ENCODE peak calls at places on chromosomes 6 and 20, in five cellular contexts. S is adrenal gland, I is Peyer's patch, W is right lobe of liver, E is ovary. F is an unnamed sample.

GRCh38 chr6:109008537-109008950 is 86.1 kb downstream of the SESN1 start:
- DNase-seq in S (no peak), I (no peak), W (no peak), E (no peak), F (no peak)

GRCh38 chr6:31125586-31126363 is 5.5 kb upstream of the CDSN start:
- DNase-seq in S (no peak), I (no peak), W (no peak), E (no peak), F (no peak)

GRCh38 chr20:35661908-35662307 is 2.8 kb downstream of the CPNE1 start:
- DNase-seq in S (no peak), I (no peak), W (no peak), E (no peak), F (no peak)

GRCh38 chr6:25006565-25007001 is 70.8 kb upstream of the RIPOR2 start:
- DNase-seq in S (peak), I (peak), W (peak), E (no peak), F (no peak)

GRCh38 chr20:48257833-48258232 is 472.6 kb upstream of the SULF2 start:
- DNase-seq in S (no peak), I (no peak), W (no peak), E (no peak), F (no peak)

GRCh38 chr6:11763460-11764249 is 14.9 kb downstream of the ADTRP start:
- DNase-seq in S (no peak), I (peak), W (no peak), E (no peak), F (no peak)

GRCh38 chr6:157714153-157714490 is 108.9 kb upstream of the SNX9 start:
- DNase-seq in S (no peak), I (no peak), W (no peak), E (no peak), F (no peak)

GRCh38 chr20:34544109-34544793 is 14.3 kb upstream of the MAP1LC3A start:
- DNase-seq in S (no peak), I (no peak), W (no peak), E (no peak), F (no peak)

GRCh38 chr20:62080249-62080993 is 14.7 kb upstream of the TAF4 start:
- DNase-seq in S (no peak), I (no peak), W (peak), E (no peak), F (no peak)

GRCh38 chr6:147205690-147206600 is 1.7 kb downstream of the STXBP5 start:
- DNase-seq in S (peak), I (peak), W (no peak), E (no peak), F (peak)

GRCh38 chr20:57891067-57891466 is 181.3 kb upstream of the PMEPA1 start:
- DNase-seq in S (no peak), I (no peak), W (no peak), E (no peak), F (no peak)

GRCh38 chr6:161476711-161477110 is 202.8 kb upstream of the AGPAT4 start:
- DNase-seq in S (no peak), I (no peak), W (no peak), E (no peak), F (no peak)

GRCh38 chr20:36802326-36803223 is 29.0 kb upstream of the DSN1 start:
- DNase-seq in S (no peak), I (no peak), W (no peak), E (no peak), F (peak)

GRCh38 chr6:13733178-13733851 is 21.7 kb upstream of the RANBP9 start:
- DNase-seq in S (peak), I (peak), W (peak), E (peak), F (peak)

GRCh38 chr6:37988696-37989095 is 169.2 kb downstream of the ZFAND3 start:
- DNase-seq in S (no peak), I (no peak), W (no peak), E (no peak), F (no peak)

GRCh38 chr6:125639621-125640020 is 109.8 kb upstream of the HEY2 start:
- DNase-seq in S (no peak), I (no peak), W (no peak), E (no peak), F (no peak)

GRCh38 chr6:101110814-101111213 is 229.7 kb upstream of the ASCC3 start:
- DNase-seq in S (no peak), I (no peak), W (no peak), E (no peak), F (no peak)

GRCh38 chr6:84280030-84280429 is 52.6 kb upstream of the CEP162 start:
- DNase-seq in S (no peak), I (no peak), W (no peak), E (no peak), F (no peak)

GRCh38 chr6:149566372-149567193 is at the start of gene GINM1:
- DNase-seq in S (peak), I (peak), W (peak), E (peak), F (peak)

GRCh38 chr20:50356522-50356880 is 153.7 kb upstream of the PTPN1 start:
- DNase-seq in S (no peak), I (no peak), W (no peak), E (peak), F (no peak)

GRCh38 chr6:135675862-135676261 is 175.6 kb upstream of the PDE7B start:
- DNase-seq in S (no peak), I (no peak), W (no peak), E (no peak), F (no peak)

GRCh38 chr6:155828989-155829388 is 373.4 kb upstream of the NOX3 start:
- DNase-seq in S (no peak), I (no peak), W (no peak), E (no peak), F (no peak)

GRCh38 chr6:75691012-75691411 is 58.0 kb upstream of the MYO6 start:
- DNase-seq in S (no peak), I (no peak), W (no peak), E (no peak), F (no peak)

GRCh38 chr6:119541132-119541905 is 191.8 kb upstream of the MAN1A1 start:
- DNase-seq in S (no peak), I (no peak), W (no peak), E (no peak), F (peak)

GRCh38 chr6:29722773-29723665 is at the start of gene HLA-F:
- DNase-seq in S (peak), I (peak), W (peak), E (peak), F (peak)

GRCh38 chr20:24653306-24653705 is 183.9 kb downstream of the SYNDIG1 start:
- DNase-seq in S (no peak), I (no peak), W (no peak), E (no peak), F (peak)

GRCh38 chr6:129730477-129731165 is 20.6 kb upstream of the ARHGAP18 start:
- DNase-seq in S (no peak), I (no peak), W (no peak), E (no peak), F (no peak)

GRCh38 chr6:151576658-151577057 is 82.8 kb downstream of the CCDC170 start:
- DNase-seq in S (no peak), I (no peak), W (no peak), E (no peak), F (no peak)

GRCh38 chr6:31172973-31173384 is 2.5 kb upstream of the POU5F1 start:
- DNase-seq in S (no peak), I (no peak), W (no peak), E (no peak), F (no peak)

GRCh38 chr6:53112404-53112803 is 36.2 kb downstream of the GCM1 start:
- DNase-seq in S (no peak), I (peak), W (no peak), E (no peak), F (no peak)

GRCh38 chr6:134035823-134036296 is 16.6 kb downstream of the SLC2A12 start:
- DNase-seq in S (no peak), I (no peak), W (no peak), E (no peak), F (peak)

GRCh38 chr20:62711703-62712101 is 3.1 kb downstream of the NTSR1 start:
- DNase-seq in S (no peak), I (no peak), W (peak), E (peak), F (no peak)

GRCh38 chr6:168223150-168223549 is 96.4 kb downstream of the DACT2 start:
- DNase-seq in S (no peak), I (no peak), W (no peak), E (no peak), F (no peak)

GRCh38 chr6:149026530-149026942 is 279.7 kb downstream of the UST start:
- DNase-seq in S (peak), I (no peak), W (no peak), E (no peak), F (no peak)

GRCh38 chr6:14743465-14744211 is 502.2 kb upstream of the JARID2 start:
- DNase-seq in S (peak), I (peak), W (no peak), E (no peak), F (peak)

DNA sequence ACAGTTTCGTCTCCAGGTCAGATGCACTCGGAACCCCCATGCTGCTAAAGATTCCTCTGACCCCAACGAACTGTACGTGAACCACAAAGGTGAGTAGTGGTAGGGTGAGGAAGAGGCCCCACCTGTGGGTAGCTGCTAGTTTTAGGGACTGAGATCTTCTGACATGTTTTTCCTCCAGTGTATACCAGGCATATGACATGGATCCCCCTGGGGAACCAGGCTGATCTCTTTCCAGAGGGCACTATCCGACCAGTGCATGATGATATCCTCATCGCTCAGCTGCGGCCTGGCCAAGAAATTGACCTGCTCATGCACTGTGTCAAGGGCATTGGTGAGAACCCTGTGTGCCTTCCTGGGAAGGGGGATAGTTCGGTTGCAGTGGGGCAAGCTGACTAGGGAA is 3.2 kb downstream of the POLR1C start:
- DNase-seq in S (no peak), I (no peak), W (no peak), E (no peak), F (no peak)
- TF ChIP-seq POLR2A in S (no peak), I (no peak), W (no peak), E (no peak), F (no peak)

GRCh38 chr6:99563056-99563723 is 5.3 kb downstream of the CCNC start:
- DNase-seq in S (no peak), I (no peak), W (no peak), E (no peak), F (no peak)

GRCh38 chr6:99573980-99574617 is 5.6 kb upstream of the CCNC start:
- DNase-seq in S (no peak), I (no peak), W (no peak), E (no peak), F (no peak)

GRCh38 chr6:99568103-99568933 is at the start of gene CCNC:
- DNase-seq in S (peak), I (peak), W (peak), E (peak), F (peak)
- TF ChIP-seq POLR2A in S (peak), I (peak), W (peak), E (peak), F (peak)

GRCh38 chr6:26198626-26199056 is 111.4 kb downstream of the HFE start:
- DNase-seq in S (peak), I (no peak), W (no peak), E (no peak), F (no peak)

GRCh38 chr6:26197736-26198625 is 110.8 kb downstream of the HFE start:
- DNase-seq in S (peak), I (peak), W (peak), E (no peak), F (no peak)

GRCh38 chr6:26195376-26195923 is 108.2 kb downstream of the HFE start:
- DNase-seq in S (peak), I (peak), W (peak), E (peak), F (no peak)

GRCh38 chr6:26195924-26196845 is 109.0 kb downstream of the HFE start:
- DNase-seq in S (peak), I (peak), W (no peak), E (peak), F (no peak)

GRCh38 chr6:26196846-26197683 is 109.8 kb downstream of the HFE start:
- DNase-seq in S (peak), I (peak), W (peak), E (peak), F (peak)
- TF ChIP-seq POLR2A in S (peak), I (peak), W (peak), E (peak), F (peak)

GRCh38 chr6:27312146-27312949 is at the start of gene POM121L2:
- DNase-seq in S (peak), I (peak), W (peak), E (peak), F (no peak)
- TF ChIP-seq POLR2A in S (no peak), I (no peak), W (no peak), E (no peak), F (no peak)

DNA sequence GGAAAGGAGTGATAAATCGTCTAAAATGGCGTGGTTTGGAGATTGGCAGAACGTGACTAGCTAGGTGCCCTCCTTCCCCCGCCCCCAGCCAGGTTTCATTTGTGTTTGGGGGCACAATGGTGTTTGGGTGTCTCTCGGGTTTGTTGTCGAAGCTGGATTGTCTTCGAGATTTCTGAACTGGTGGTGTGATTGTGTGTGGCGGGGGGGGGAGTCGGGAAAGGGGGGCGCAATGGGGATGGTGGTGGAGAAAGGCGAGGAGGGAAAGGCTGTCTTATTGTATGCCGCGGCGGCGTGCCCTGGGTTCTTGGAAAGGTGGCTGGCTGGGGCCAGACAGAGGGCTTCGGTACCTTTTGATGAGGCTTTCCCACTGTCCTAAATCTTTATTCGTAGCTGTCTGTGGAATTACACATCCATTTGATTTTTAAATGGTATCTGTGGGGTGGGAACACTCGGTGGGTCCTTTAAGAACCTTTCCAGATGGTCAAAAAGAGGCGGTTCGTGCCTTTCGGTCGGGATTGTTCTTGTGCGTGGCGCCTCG is 991 bp downstream of the MARCKS start:
- DNase-seq in S (peak), I (peak), W (peak), E (peak), F (no peak)
- TF ChIP-seq POLR2A in S (no peak), I (no peak), W (no peak), E (no peak), F (no peak)

GRCh38 chr6:116370717-116371383 is at the start of gene DSE:
- DNase-seq in S (peak), I (peak), W (peak), E (peak), F (peak)
- TF ChIP-seq POLR2A in S (peak), I (peak), W (peak), E (peak), F (peak)

GRCh38 chr6:16223362-16223761 is 15.0 kb upstream of the GMPR start:
- DNase-seq in S (peak), I (no peak), W (no peak), E (peak), F (no peak)
- TF ChIP-seq POLR2A in S (no peak), I (no peak), W (no peak), E (no peak), F (no peak)

F was measured in H54.